ENCODE peak calls at places on chromosomes 7 and 10, in four cellular contexts. One of them, this sample, is unnamed.

GRCh38 chr7:2905027-2905426 is 60.9 kb upstream of the GNA12 start:
- DNase-seq in stimulated activated naive B cell treated with anti-CD40 and anti-IgM and Interleukin-4, amounts not matched to agents 10 μg/mL and 1 μg/mL and 100 μg/mL, for 72 hours: no peak
- DNase-seq in Ammon's horn: no peak
- DNase-seq in stimulated activated CD8-positive, alpha-beta memory T cell treated with anti-CD3 and anti-CD28 coated beads, Interleukin-4, amount 100 ng/mL, for 48 hours: no peak
- DNase-seq in this sample: no peak

GRCh38 chr10:43940898-43941777 is 292.5 kb upstream of the ZNF32 start:
- DNase-seq in stimulated activated naive B cell treated with anti-CD40 and anti-IgM and Interleukin-4, amounts not matched to agents 10 μg/mL and 1 μg/mL and 100 μg/mL, for 72 hours: no peak
- DNase-seq in Ammon's horn: no peak
- DNase-seq in stimulated activated CD8-positive, alpha-beta memory T cell treated with anti-CD3 and anti-CD28 coated beads, Interleukin-4, amount 100 ng/mL, for 48 hours: no peak
- DNase-seq in this sample: no peak

GRCh38 chr10:128908109-128908898 is 558.7 kb upstream of the MGMT start:
- DNase-seq in stimulated activated naive B cell treated with anti-CD40 and anti-IgM and Interleukin-4, amounts not matched to agents 10 μg/mL and 1 μg/mL and 100 μg/mL, for 72 hours: no peak
- DNase-seq in Ammon's horn: no peak
- DNase-seq in stimulated activated CD8-positive, alpha-beta memory T cell treated with anti-CD3 and anti-CD28 coated beads, Interleukin-4, amount 100 ng/mL, for 48 hours: no peak
- DNase-seq in this sample: no peak

GRCh38 chr10:79178614-79179403 is 110.0 kb downstream of the ZMIZ1 start:
- DNase-seq in stimulated activated naive B cell treated with anti-CD40 and anti-IgM and Interleukin-4, amounts not matched to agents 10 μg/mL and 1 μg/mL and 100 μg/mL, for 72 hours: no peak
- DNase-seq in Ammon's horn: peak
- DNase-seq in stimulated activated CD8-positive, alpha-beta memory T cell treated with anti-CD3 and anti-CD28 coated beads, Interleukin-4, amount 100 ng/mL, for 48 hours: no peak
- DNase-seq in this sample: no peak

GRCh38 chr7:100680589-100681271 is 7.2 kb downstream of the GNB2 start:
- DNase-seq in stimulated activated naive B cell treated with anti-CD40 and anti-IgM and Interleukin-4, amounts not matched to agents 10 μg/mL and 1 μg/mL and 100 μg/mL, for 72 hours: no peak
- DNase-seq in Ammon's horn: no peak
- DNase-seq in stimulated activated CD8-positive, alpha-beta memory T cell treated with anti-CD3 and anti-CD28 coated beads, Interleukin-4, amount 100 ng/mL, for 48 hours: no peak
- DNase-seq in this sample: no peak

GRCh38 chr7:95473276-95473985 is 12.3 kb upstream of the ASB4 start:
- DNase-seq in stimulated activated naive B cell treated with anti-CD40 and anti-IgM and Interleukin-4, amounts not matched to agents 10 μg/mL and 1 μg/mL and 100 μg/mL, for 72 hours: no peak
- DNase-seq in Ammon's horn: no peak
- DNase-seq in stimulated activated CD8-positive, alpha-beta memory T cell treated with anti-CD3 and anti-CD28 coated beads, Interleukin-4, amount 100 ng/mL, for 48 hours: no peak
- DNase-seq in this sample: no peak

GRCh38 chr10:132861884-132862461 is 76.0 kb upstream of the NKX6-2 start:
- DNase-seq in stimulated activated naive B cell treated with anti-CD40 and anti-IgM and Interleukin-4, amounts not matched to agents 10 μg/mL and 1 μg/mL and 100 μg/mL, for 72 hours: no peak
- DNase-seq in Ammon's horn: no peak
- DNase-seq in stimulated activated CD8-positive, alpha-beta memory T cell treated with anti-CD3 and anti-CD28 coated beads, Interleukin-4, amount 100 ng/mL, for 48 hours: no peak
- DNase-seq in this sample: no peak

GRCh38 chr7:154910125-154910524 is 92.8 kb downstream of the PAXIP1 start:
- DNase-seq in stimulated activated naive B cell treated with anti-CD40 and anti-IgM and Interleukin-4, amounts not matched to agents 10 μg/mL and 1 μg/mL and 100 μg/mL, for 72 hours: no peak
- DNase-seq in Ammon's horn: no peak
- DNase-seq in stimulated activated CD8-positive, alpha-beta memory T cell treated with anti-CD3 and anti-CD28 coated beads, Interleukin-4, amount 100 ng/mL, for 48 hours: no peak
- DNase-seq in this sample: no peak

GRCh38 chr10:44310762-44311562 is 73.9 kb downstream of the CXCL12 start:
- DNase-seq in stimulated activated naive B cell treated with anti-CD40 and anti-IgM and Interleukin-4, amounts not matched to agents 10 μg/mL and 1 μg/mL and 100 μg/mL, for 72 hours: peak
- DNase-seq in Ammon's horn: peak
- DNase-seq in stimulated activated CD8-positive, alpha-beta memory T cell treated with anti-CD3 and anti-CD28 coated beads, Interleukin-4, amount 100 ng/mL, for 48 hours: peak
- DNase-seq in this sample: peak

GRCh38 chr7:66939325-66939724 is 18.3 kb downstream of the TMEM248 start:
- DNase-seq in stimulated activated naive B cell treated with anti-CD40 and anti-IgM and Interleukin-4, amounts not matched to agents 10 μg/mL and 1 μg/mL and 100 μg/mL, for 72 hours: no peak
- DNase-seq in Ammon's horn: no peak
- DNase-seq in stimulated activated CD8-positive, alpha-beta memory T cell treated with anti-CD3 and anti-CD28 coated beads, Interleukin-4, amount 100 ng/mL, for 48 hours: no peak
- DNase-seq in this sample: no peak